ENCODE peak calls at places on chromosomes 1 and 21, in five cellular contexts. L is RWPE1; D is GM13977; S is NCI-H345; W is stimulated activated CD4-positive, alpha-beta T cell treated with anti-CD3 and anti-CD28 coated beads, Interleukin-15, amount 100 ng/mL, for 1 hour. Y is an unnamed sample.

GRCh38 chr21:23152130-23152529 is 2153.9 kb downstream of the NCAM2 start:
- DNase-seq in L (no peak), D (no peak), S (no peak), W (no peak), Y (no peak)

GRCh38 chr1:47984175-47984789 is 12.9 kb downstream of the TRABD2B start:
- DNase-seq in L (no peak), D (no peak), S (no peak), W (no peak), Y (no peak)

GRCh38 chr1:27527223-27527856 is 37.4 kb upstream of the WASF2 start:
- DNase-seq in L (no peak), D (peak), S (peak), W (no peak), Y (no peak)

GRCh38 chr1:43705982-43706597 is 1.2 kb upstream of the ST3GAL3 start:
- DNase-seq in L (no peak), D (no peak), S (no peak), W (no peak), Y (no peak)

GRCh38 chr1:86429830-86430229 is 5.9 kb downstream of the CLCA2 start:
- DNase-seq in L (peak), D (no peak), S (no peak), W (no peak), Y (no peak)

GRCh38 chr1:21946836-21947587 is 9.9 kb upstream of the HSPG2 start:
- DNase-seq in L (no peak), D (no peak), S (no peak), W (no peak), Y (no peak)

GRCh38 chr1:169928438-169929209 is 34.9 kb upstream of the SCYL3 start:
- DNase-seq in L (peak), D (no peak), S (peak), W (no peak), Y (no peak)

GRCh38 chr1:29551536-29551935 is 315.2 kb downstream of the PTPRU start:
- DNase-seq in L (no peak), D (no peak), S (no peak), W (no peak), Y (no peak)

GRCh38 chr1:190043655-190044054 is 434.0 kb downstream of the BRINP3 start:
- DNase-seq in L (no peak), D (no peak), S (no peak), W (no peak), Y (no peak)

GRCh38 chr1:92701147-92701546 is 83.8 kb downstream of the EVI5 start:
- DNase-seq in L (no peak), D (no peak), S (no peak), W (no peak), Y (no peak)

GRCh38 chr1:154767315-154768240 is 102.5 kb downstream of the KCNN3 start:
- DNase-seq in L (no peak), D (no peak), S (peak), W (no peak), Y (no peak)

GRCh38 chr1:100796046-100796445 is 76.5 kb downstream of the VCAM1 start:
- DNase-seq in L (no peak), D (no peak), S (no peak), W (no peak), Y (no peak)

GRCh38 chr1:116918714-116919357 is 9.1 kb downstream of the PTGFRN start:
- DNase-seq in L (peak), D (no peak), S (no peak), W (no peak), Y (no peak)

GRCh38 chr1:115060501-115060900 is 28.8 kb downstream of the TSPAN2 start:
- DNase-seq in L (no peak), D (no peak), S (no peak), W (no peak), Y (no peak)

GRCh38 chr1:43975249-43975961 is 645 bp downstream of the ATP6V0B start:
- DNase-seq in L (peak), D (peak), S (no peak), W (no peak), Y (no peak)

GRCh38 chr1:232748910-232749368 is 56.3 kb upstream of the MAP10 start:
- DNase-seq in L (no peak), D (no peak), S (no peak), W (no peak), Y (no peak)

GRCh38 chr1:64042331-64043100 is 160.9 kb upstream of the UBE2U start:
- DNase-seq in L (peak), D (no peak), S (peak), W (no peak), Y (no peak)

GRCh38 chr1:159924025-159924790 is 1.1 kb downstream of the TAGLN2 start:
- DNase-seq in L (peak), D (peak), S (no peak), W (peak), Y (peak)

GRCh38 chr1:235470741-235471439 is 33.4 kb downstream of the B3GALNT2 start:
- DNase-seq in L (no peak), D (no peak), S (no peak), W (no peak), Y (no peak)

Y was measured in activated CD4-positive, CD25-positive, alpha-beta regulatory T cell treated with anti-CD3 and anti-CD28 coated beads, Interleukin-2, amount 50 U/mL, for 72 hours.